ENCODE peak calls at places on chromosomes 2 and 18, in six cellular contexts. R is OCI-LY7, Y is Panc1, Q is skeletal muscle cell, X is fibroblast of lung, U is right cardiac atrium. O is an unnamed sample.

GRCh38 chr2:152894051-152894450 is 175.6 kb downstream of the ARL6IP6 start:
- DNase-seq in R (no peak), Y (no peak), Q (no peak), X (no peak), U (no peak), O (no peak)

GRCh38 chr2:162308747-162309503 is 9.6 kb downstream of the IFIH1 start:
- DNase-seq in R (no peak), Y (no peak), Q (no peak), X (no peak), U (no peak), O (no peak)

GRCh38 chr18:73840319-73841065 is 307.1 kb downstream of the FBXO15 start:
- DNase-seq in R (no peak), Y (no peak), Q (no peak), X (no peak), U (no peak), O (no peak)

GRCh38 chr2:28507806-28508764 is 12.2 kb downstream of the PLB1 start:
- DNase-seq in R (no peak), Y (peak), Q (no peak), X (peak), U (no peak), O (no peak)

GRCh38 chr2:66888791-66889631 is 454.1 kb downstream of the MEIS1 start:
- DNase-seq in R (no peak), Y (no peak), Q (peak), X (peak), U (no peak), O (peak)

GRCh38 chr2:7825591-7826312 is 856.1 kb upstream of the ID2 start:
- DNase-seq in R (no peak), Y (no peak), Q (no peak), X (peak), U (no peak), O (no peak)

GRCh38 chr18:22279741-22280452 is 110.5 kb downstream of the GATA6 start:
- DNase-seq in R (no peak), Y (no peak), Q (no peak), X (peak), U (no peak), O (no peak)

GRCh38 chr2:157363612-157364101 is 38.0 kb upstream of the ERMN start:
- DNase-seq in R (no peak), Y (no peak), Q (no peak), X (no peak), U (no peak), O (no peak)

GRCh38 chr2:239235311-239235710 is 165.5 kb downstream of the HDAC4 start:
- DNase-seq in R (no peak), Y (no peak), Q (no peak), X (no peak), U (no peak), O (no peak)